ENCODE peak calls at places on chromosomes 11 and 22, in five cellular contexts. O, W, L, A and E are unnamed samples.

GRCh38 chr11:111302298-111302697 is 4.0 kb downstream of the POU2AF3 start:
- DNase-seq in O (no peak), W (no peak), L (no peak), A (no peak), E (no peak)

GRCh38 chr11:28464252-28464867 is 356.2 kb downstream of the METTL15 start:
- DNase-seq in O (no peak), W (no peak), L (no peak), A (no peak), E (no peak)

GRCh38 chr22:27257987-27258386 is 543.6 kb downstream of the MN1 start:
- DNase-seq in O (no peak), W (no peak), L (no peak), A (no peak), E (no peak)

GRCh38 chr11:33980896-33981295 is 70.6 kb upstream of the CAPRIN1 start:
- DNase-seq in O (no peak), W (peak), L (no peak), A (no peak), E (no peak)

GRCh38 chr11:131455843-131456704 is 85.7 kb downstream of the NTM start:
- DNase-seq in O (no peak), W (no peak), L (no peak), A (no peak), E (no peak)

GRCh38 chr22:44920183-44920582 is 89.6 kb downstream of the PHF21B start:
- DNase-seq in O (no peak), W (no peak), L (no peak), A (no peak), E (no peak)

GRCh38 chr22:39317756-39318506 is 1.5 kb downstream of the RPL3 start:
- DNase-seq in O (no peak), W (peak), L (no peak), A (no peak), E (no peak)

GRCh38 chr11:65126624-65127274 is 4.6 kb downstream of the MRPL49 start:
- DNase-seq in O (no peak), W (no peak), L (no peak), A (no peak), E (peak)

GRCh38 chr11:44348114-44348513 is 38.2 kb upstream of the ALX4 start:
- DNase-seq in O (no peak), W (no peak), L (no peak), A (no peak), E (peak)

GRCh38 chr11:95149659-95150294 is 60.1 kb downstream of the ENDOD1 start:
- DNase-seq in O (no peak), W (peak), L (no peak), A (no peak), E (no peak)

GRCh38 chr11:83923961-83924360 is 637.8 kb upstream of the CCDC90B start:
- DNase-seq in O (no peak), W (no peak), L (no peak), A (no peak), E (no peak)

GRCh38 chr11:61163714-61164609 is 2.7 kb upstream of the VPS37C start:
- DNase-seq in O (no peak), W (no peak), L (no peak), A (no peak), E (peak)

GRCh38 chr11:8249482-8249881 is 14.2 kb downstream of the LMO1 start:
- DNase-seq in O (no peak), W (no peak), L (no peak), A (no peak), E (no peak)

GRCh38 chr22:32322986-32323385 is 34.7 kb upstream of the RFPL3 start:
- DNase-seq in O (no peak), W (no peak), L (no peak), A (no peak), E (no peak)

GRCh38 chr22:21621891-21622623 is 7.8 kb downstream of the YDJC start:
- DNase-seq in O (no peak), W (no peak), L (no peak), A (no peak), E (no peak)

GRCh38 chr11:8597182-8597581 is 3.2 kb upstream of the STK33 start:
- DNase-seq in O (peak), W (no peak), L (no peak), A (no peak), E (peak)

GRCh38 chr22:44049369-44050231 is 25.5 kb downstream of the PARVB start:
- DNase-seq in O (no peak), W (peak), L (no peak), A (no peak), E (no peak)

GRCh38 chr11:96316869-96317268 is 26.1 kb downstream of the MAML2 start:
- DNase-seq in O (no peak), W (no peak), L (no peak), A (no peak), E (no peak)

GRCh38 chr11:42465613-42466012 is 846.2 kb upstream of the API5 start:
- DNase-seq in O (no peak), W (no peak), L (no peak), A (no peak), E (no peak)

GRCh38 chr22:37643225-37643847 is 3.9 kb downstream of the SH3BP1 start:
- DNase-seq in O (peak), W (peak), L (no peak), A (peak), E (peak)

GRCh38 chr11:85590848-85591483 is 36.2 kb downstream of the DLG2 start:
- DNase-seq in O (peak), W (no peak), L (no peak), A (no peak), E (peak)

GRCh38 chr11:7364660-7365059 is 113.0 kb downstream of the SYT9 start:
- DNase-seq in O (no peak), W (no peak), L (no peak), A (no peak), E (no peak)

GRCh38 chr11:93344855-93345333 is 14.4 kb downstream of the DEUP1 start:
- DNase-seq in O (no peak), W (no peak), L (no peak), A (no peak), E (no peak)

GRCh38 chr11:10118830-10119229 is 175.2 kb downstream of the SBF2 start:
- DNase-seq in O (no peak), W (peak), L (no peak), A (no peak), E (no peak)

GRCh38 chr11:101090679-101091270 is 38.8 kb downstream of the PGR start:
- DNase-seq in O (no peak), W (no peak), L (no peak), A (no peak), E (no peak)

GRCh38 chr11:83256602-83257340 is 29.4 kb downstream of the CCDC90B start:
- DNase-seq in O (no peak), W (no peak), L (no peak), A (no peak), E (no peak)

GRCh38 chr11:119309411-119309810 is 7.5 kb downstream of the MCAM start:
- DNase-seq in O (no peak), W (no peak), L (no peak), A (no peak), E (no peak)

GRCh38 chr22:19182472-19183157 is 4.1 kb upstream of the SLC25A1 start:
- DNase-seq in O (no peak), W (no peak), L (no peak), A (no peak), E (no peak)

GRCh38 chr11:117823294-117823940 is 1.1 kb downstream of the FXYD2 start:
- DNase-seq in O (peak), W (peak), L (no peak), A (no peak), E (peak)

GRCh38 chr11:83648610-83649467 is 362.7 kb upstream of the CCDC90B start:
- DNase-seq in O (peak), W (no peak), L (no peak), A (no peak), E (no peak)

GRCh38 chr11:64850979-64851567 is 6.6 kb upstream of the CDC42BPG start:
- DNase-seq in O (no peak), W (no peak), L (peak), A (no peak), E (peak)

GRCh38 chr11:282630-283360 is 4.6 kb downstream of the NLRP6 start:
- DNase-seq in O (no peak), W (no peak), L (no peak), A (no peak), E (no peak)

DNA sequence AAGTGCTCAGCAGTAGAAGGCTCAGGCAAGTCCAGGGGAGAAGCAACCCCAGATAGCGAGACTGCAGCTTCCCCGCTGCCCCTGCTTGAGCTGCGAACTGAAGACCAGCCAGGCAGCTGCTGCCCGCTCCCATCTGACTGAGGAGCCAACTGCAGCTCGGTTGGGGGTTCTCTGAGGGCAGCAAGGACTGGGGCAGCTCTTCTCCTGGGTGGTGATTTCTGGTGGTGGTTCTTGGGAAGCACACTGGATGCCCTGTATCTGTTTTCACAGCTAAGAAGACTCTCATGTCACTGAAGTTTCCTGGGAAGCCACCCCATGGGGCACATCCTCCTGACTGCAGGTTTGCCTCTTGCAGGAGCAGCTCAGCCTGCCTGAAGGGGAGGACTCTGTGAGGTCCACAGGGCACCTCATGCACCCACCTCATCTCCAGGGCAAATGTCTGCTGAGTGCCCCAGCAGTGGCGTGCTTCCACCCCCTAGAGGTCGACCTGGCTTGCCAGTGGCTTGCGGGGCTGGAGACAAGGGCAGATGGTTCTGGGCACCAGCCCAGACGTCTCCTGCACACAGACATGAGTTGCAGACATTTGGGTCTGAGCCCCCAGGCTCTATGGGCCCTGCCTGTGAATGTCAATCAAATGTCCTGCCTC is 801.1 kb downstream of the BRD1 start:
- DNase-seq in O (peak), W (no peak), L (no peak), A (no peak), E (peak)
- TF ChIP-seq MYC in O (no peak), W (no peak), L (no peak), A (no peak), E (no peak)

GRCh38 chr11:74170694-74171629 is at the start of the genes C2CD3 and PPME1:
- DNase-seq in O (peak), W (peak), L (peak), A (peak), E (peak)
- TF ChIP-seq POLR2A in O (peak), W (no peak), L (peak), A (peak), E (peak)

DNA sequence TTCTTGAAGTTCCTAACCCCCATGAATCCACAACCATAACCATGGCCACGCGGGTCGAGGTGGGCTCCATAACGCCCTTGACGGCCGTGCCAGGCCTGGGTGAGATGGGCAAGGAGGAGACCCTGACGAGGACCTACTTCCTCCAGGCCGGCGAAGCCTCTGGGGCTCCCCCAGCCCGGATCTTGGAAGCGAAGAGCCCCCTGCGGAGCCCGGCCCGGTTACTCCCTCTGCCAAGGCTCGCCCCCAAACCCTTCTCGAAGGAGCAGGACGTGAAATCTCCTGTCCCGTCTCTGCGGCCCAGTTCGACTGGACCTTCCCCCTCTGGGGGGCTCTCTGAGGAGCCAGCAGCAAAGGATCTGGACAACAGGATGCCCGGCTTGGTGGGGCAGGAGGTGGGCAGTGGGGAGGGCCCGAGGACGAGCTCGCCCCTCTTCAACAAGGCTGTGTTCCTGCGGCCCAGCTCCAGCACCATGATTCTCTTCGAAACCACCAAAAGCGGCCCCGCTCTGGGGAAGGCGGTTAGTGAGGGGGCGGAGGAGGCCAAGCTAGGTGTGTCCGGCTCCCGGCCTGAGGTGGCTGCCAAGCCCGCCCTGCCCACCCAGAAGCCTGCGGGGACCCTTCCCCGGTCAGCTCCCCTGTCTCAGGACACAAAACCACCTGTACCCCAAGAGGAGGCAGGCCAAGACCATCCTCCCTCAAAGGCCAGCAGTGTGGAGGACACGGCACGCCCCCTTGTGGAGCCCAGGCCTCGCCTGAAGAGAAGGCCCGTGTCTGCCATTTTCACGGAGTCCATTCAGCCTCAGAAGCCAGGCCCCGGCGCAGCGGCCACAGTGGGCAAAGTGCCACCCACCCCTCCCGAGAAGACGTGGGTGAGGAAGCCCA is 75.7 kb downstream of the KIAA1671 start:
- DNase-seq in O (peak), W (peak), L (no peak), A (peak), E (peak)
- TF ChIP-seq MAX in O (no peak), W (no peak), L (no peak), A (no peak), E (no peak)

DNA sequence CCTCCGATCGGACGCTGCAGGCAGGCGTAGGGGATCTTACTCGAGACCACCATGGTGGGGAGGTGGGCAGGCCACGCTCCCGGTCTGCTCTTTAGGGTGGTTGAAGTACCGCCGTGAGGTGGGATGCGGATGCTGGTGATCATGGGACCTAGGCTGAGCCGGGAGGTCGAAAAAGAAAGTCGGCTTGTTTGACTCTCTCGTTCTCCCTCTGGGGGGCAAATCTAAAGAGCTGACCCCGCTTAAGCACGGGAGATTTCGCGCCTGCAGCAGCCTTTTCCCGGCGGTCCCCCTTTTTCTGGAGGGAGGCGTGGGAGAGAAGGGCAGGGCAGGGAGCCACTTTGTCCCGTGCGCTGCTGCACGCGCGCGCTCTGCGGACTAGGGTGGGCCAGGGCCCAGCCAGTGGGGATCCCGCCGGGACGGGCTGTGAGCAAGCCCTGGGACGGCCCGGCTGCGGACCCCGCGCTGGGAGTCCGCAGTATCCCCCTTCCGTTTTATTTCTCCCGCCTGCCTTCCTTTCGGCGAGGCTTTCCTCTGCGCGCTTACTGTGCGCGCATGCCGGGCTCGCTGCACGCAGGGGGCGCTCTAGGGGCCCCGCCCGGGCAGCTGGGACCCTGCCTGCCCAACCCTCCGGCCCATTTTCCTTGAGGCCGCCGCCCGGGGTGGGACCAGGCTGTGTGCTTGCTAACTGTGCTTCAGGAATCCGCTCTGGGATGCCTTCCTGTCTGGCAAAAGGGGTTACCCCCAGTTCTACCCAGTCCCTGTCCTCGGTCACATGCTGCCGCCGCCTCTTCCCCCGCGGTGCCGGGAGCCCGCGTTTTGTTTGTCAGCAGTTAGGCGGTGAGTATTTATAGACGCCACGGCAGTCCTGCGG is 81.0 kb downstream of the PRR5L start:
- DNase-seq in O (peak), W (peak), L (no peak), A (no peak), E (no peak)
- TF ChIP-seq MYC in O (no peak), W (no peak), L (no peak), A (no peak), E (no peak)

GRCh38 chr22:23696326-23696851 is 5.6 kb downstream of the RGL4 start:
- DNase-seq in O (no peak), W (no peak), L (peak), A (no peak), E (peak)
- TF ChIP-seq POLR2A in O (no peak), W (no peak), L (peak), A (no peak), E (no peak)

GRCh38 chr11:29934115-29934638 is 82.7 kb downstream of the KCNA4 start:
- DNase-seq in O (no peak), W (no peak), L (no peak), A (no peak), E (no peak)
- TF ChIP-seq MAX in O (no peak), W (no peak), L (no peak), A (no peak), E (no peak)

GRCh38 chr11:12179521-12179920 is 69.1 kb downstream of the MICAL2 start:
- DNase-seq in O (no peak), W (no peak), L (no peak), A (no peak), E (no peak)
- TF ChIP-seq MYC in O (no peak), W (no peak), L (no peak), A (no peak), E (no peak)

GRCh38 chr11:2312232-2313042 is 10.6 kb downstream of the TSPAN32 start:
- DNase-seq in O (no peak), W (no peak), L (no peak), A (no peak), E (peak)

GRCh38 chr11:2314525-2315394 is 12.9 kb downstream of the TSPAN32 start:
- DNase-seq in O (no peak), W (peak), L (no peak), A (peak), E (peak)

GRCh38 chr11:2314136-2314524 is 12.3 kb downstream of the TSPAN32 start:
- DNase-seq in O (no peak), W (no peak), L (no peak), A (no peak), E (peak)

GRCh38 chr11:2311456-2312201 is 9.8 kb downstream of the TSPAN32 start:
- DNase-seq in O (no peak), W (no peak), L (no peak), A (no peak), E (peak)

DNA sequence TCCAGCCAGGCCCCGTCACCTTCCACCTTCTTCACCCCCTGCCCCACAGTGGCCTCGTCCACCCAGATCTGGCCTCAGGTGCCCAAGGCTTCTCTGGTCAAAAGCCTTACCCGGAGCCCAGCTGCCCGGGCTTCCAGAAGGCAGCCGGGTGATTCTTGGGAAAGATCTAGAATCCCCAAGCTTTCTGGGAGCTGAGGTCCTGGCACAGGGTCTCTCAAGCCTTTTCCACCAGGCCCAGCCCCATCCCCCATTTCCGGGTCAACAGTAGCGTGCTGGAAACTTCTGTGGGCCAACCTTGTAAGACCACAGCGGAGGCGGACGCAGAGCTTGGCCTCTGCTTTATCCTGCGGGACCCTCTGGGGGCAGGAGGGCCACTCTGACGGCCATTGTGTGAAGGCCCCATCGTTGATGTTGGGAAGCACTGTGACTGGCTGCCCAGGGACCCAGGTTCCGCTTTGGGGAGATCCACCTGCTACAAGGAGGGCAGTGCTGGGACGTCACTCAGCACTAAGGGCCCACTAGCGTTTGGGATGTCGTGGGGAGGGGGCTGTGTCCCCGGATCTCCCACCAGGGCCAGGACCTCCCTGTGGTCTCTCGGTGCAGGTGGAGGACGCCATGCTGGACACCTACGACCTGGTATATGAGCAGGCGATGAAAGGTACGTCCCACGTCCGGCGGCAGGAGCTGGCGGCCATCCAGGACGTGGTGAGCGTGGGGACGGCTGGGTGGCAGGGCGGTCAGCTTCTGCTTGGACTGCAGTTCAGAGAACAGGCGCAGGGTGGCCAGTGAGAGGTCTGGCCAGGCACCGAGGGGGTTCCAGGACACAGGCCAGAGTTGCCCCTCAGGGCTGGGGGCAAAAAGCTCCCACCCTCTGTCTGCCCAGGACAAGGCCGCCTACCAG is 11.5 kb downstream of the TSPAN32 start:
- DNase-seq in O (no peak), W (no peak), L (no peak), A (peak), E (peak)
- TF ChIP-seq POLR2A in O (no peak), W (no peak), L (no peak), A (no peak), E (no peak)

GRCh38 chr11:99277281-99277680 is 256.5 kb downstream of the CNTN5 start:
- DNase-seq in O (no peak), W (no peak), L (no peak), A (no peak), E (no peak)
- TF ChIP-seq MAX in O (no peak), W (no peak), L (no peak), A (no peak), E (no peak)

DNA sequence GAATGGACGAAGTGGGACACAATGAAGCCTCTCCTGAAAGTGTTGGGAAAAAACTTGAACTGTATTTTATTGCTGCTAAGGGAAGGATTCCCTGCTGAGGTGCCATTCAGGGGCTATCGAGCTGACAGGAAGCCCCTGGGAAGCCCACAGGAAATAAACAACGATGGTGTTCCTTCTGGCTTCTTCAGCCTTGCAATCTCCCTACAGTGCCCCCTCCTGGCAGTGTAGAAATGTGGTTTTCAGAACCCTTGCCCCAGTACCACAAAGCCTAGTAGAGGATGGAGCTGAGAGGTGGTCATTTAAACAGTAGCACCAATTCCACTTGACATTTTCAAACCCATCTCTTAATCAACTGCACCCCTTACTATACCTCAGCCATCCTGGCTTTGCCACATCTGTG is 676.7 kb upstream of the ARHGAP42 start:
- DNase-seq in O (no peak), W (no peak), L (no peak), A (no peak), E (peak)
- TF ChIP-seq MYC in O (no peak), W (no peak), L (no peak), A (no peak), E (no peak)